ENCODE peak calls at places on chromosomes 11 and 22, in seven cellular contexts. B is nucleus accumbens; X is fibroblast of the aortic adventitia; J is HT1080; M is A549; F is activated CD4-positive, alpha-beta T cell treated with anti-CD3 and anti-CD28 coated beads, Interleukin-2, amount 10 ng/mL, durations not matched to agents 7 days and 5 days; S is IMR-90. L is an unnamed sample.

GRCh38 chr11:122344281-122344680 is 228.3 kb upstream of the BLID start:
- DNase-seq in B (no peak), X (peak), J (peak), M (no peak), F (no peak), S (peak), L (no peak)

GRCh38 chr11:119318240-119319135 is 1.6 kb upstream of the MCAM start:
- DNase-seq in B (no peak), X (peak), J (peak), M (no peak), F (no peak), S (peak), L (peak)

GRCh38 chr11:117882539-117882938 is 6.1 kb upstream of the FXYD6 start:
- DNase-seq in B (no peak), X (no peak), J (no peak), M (no peak), F (no peak), S (no peak), L (no peak)

GRCh38 chr11:47185305-47186075 is 744 bp downstream of the PACSIN3 start:
- DNase-seq in B (no peak), X (no peak), J (peak), M (no peak), F (no peak), S (peak), L (no peak)

GRCh38 chr11:104462346-104462745 is 298.4 kb upstream of the PDGFD start:
- DNase-seq in B (no peak), X (peak), J (peak), M (no peak), F (no peak), S (peak), L (peak)

GRCh38 chr11:3859373-3859881 is 4.0 kb downstream of the STIM1 start:
- DNase-seq in B (no peak), X (no peak), J (no peak), M (no peak), F (peak), S (no peak), L (no peak)

GRCh38 chr22:19892249-19892879 is 37.7 kb upstream of the GNB1L start:
- DNase-seq in B (no peak), X (no peak), J (no peak), M (no peak), F (peak), S (peak), L (no peak)

GRCh38 chr11:124864892-124865180 is 396 bp upstream of the ROBO3 start:
- DNase-seq in B (no peak), X (no peak), J (no peak), M (no peak), F (no peak), S (no peak), L (no peak)

GRCh38 chr11:35484435-35484834 is 41.0 kb downstream of the PAMR1 start:
- DNase-seq in B (no peak), X (peak), J (peak), M (no peak), F (no peak), S (peak), L (no peak)

GRCh38 chr22:28976588-28976987 is 85.0 kb downstream of the C22orf31 start:
- DNase-seq in B (no peak), X (peak), J (peak), M (no peak), F (no peak), S (peak), L (no peak)

GRCh38 chr11:84800755-84801346 is 826.3 kb downstream of the DLG2 start:
- DNase-seq in B (no peak), X (peak), J (peak), M (peak), F (no peak), S (peak), L (peak)

GRCh38 chr11:66996609-66997273 is 21.6 kb downstream of the C11orf86 start:
- DNase-seq in B (no peak), X (peak), J (no peak), M (no peak), F (no peak), S (peak), L (no peak)

GRCh38 chr11:134045799-134046635 is 22.9 kb upstream of the JAM3 start:
- DNase-seq in B (no peak), X (no peak), J (no peak), M (no peak), F (peak), S (no peak), L (no peak)

GRCh38 chr11:33344611-33345010 is 87.4 kb downstream of the HIPK3 start:
- DNase-seq in B (peak), X (no peak), J (no peak), M (no peak), F (no peak), S (peak), L (peak)

GRCh38 chr11:61833926-61834277 is 5.8 kb downstream of the FADS2 start:
- DNase-seq in B (no peak), X (no peak), J (no peak), M (no peak), F (no peak), S (no peak), L (no peak)

GRCh38 chr11:64206457-64207246 is at the start of gene FERMT3:
- DNase-seq in B (no peak), X (no peak), J (no peak), M (no peak), F (peak), S (no peak), L (peak)

GRCh38 chr11:69380921-69381581 is 87.1 kb downstream of the MYEOV start:
- DNase-seq in B (peak), X (no peak), J (no peak), M (no peak), F (no peak), S (no peak), L (no peak)

GRCh38 chr11:69702239-69702668 is 1.6 kb downstream of the FGF19 start:
- DNase-seq in B (no peak), X (no peak), J (no peak), M (no peak), F (no peak), S (no peak), L (no peak)

GRCh38 chr11:65555693-65556231 is 2.4 kb downstream of the LTBP3 start:
- DNase-seq in B (no peak), X (peak), J (peak), M (peak), F (no peak), S (peak), L (peak)

GRCh38 chr11:35177370-35177769 is 38.4 kb downstream of the CD44 start:
- DNase-seq in B (no peak), X (no peak), J (no peak), M (no peak), F (peak), S (peak), L (no peak)

GRCh38 chr11:110505514-110506284 is 76.0 kb downstream of the FDX1 start:
- DNase-seq in B (no peak), X (no peak), J (no peak), M (no peak), F (no peak), S (no peak), L (no peak)

GRCh38 chr11:102073253-102073652 is 26.0 kb downstream of the CFAP300 start:
- DNase-seq in B (no peak), X (no peak), J (no peak), M (no peak), F (no peak), S (no peak), L (no peak)

GRCh38 chr22:36856121-36856791 is 4.5 kb upstream of the NCF4 start:
- DNase-seq in B (peak), X (peak), J (peak), M (peak), F (peak), S (peak), L (peak)

GRCh38 chr11:110679323-110679980 is 32.8 kb downstream of the ARHGAP20 start:
- DNase-seq in B (no peak), X (peak), J (peak), M (no peak), F (no peak), S (peak), L (no peak)

GRCh38 chr22:38737302-38738060 is 18.3 kb downstream of the SUN2 start:
- DNase-seq in B (no peak), X (no peak), J (peak), M (no peak), F (no peak), S (peak), L (no peak)

GRCh38 chr11:100638648-100639047 is 48.4 kb upstream of the ARHGAP42 start:
- DNase-seq in B (no peak), X (no peak), J (no peak), M (no peak), F (no peak), S (no peak), L (no peak)

GRCh38 chr11:92707173-92707619 is 262.3 kb upstream of the MTNR1B start:
- DNase-seq in B (no peak), X (peak), J (no peak), M (no peak), F (no peak), S (no peak), L (no peak)

GRCh38 chr11:8336356-8337114 is 72.9 kb upstream of the LMO1 start:
- DNase-seq in B (no peak), X (no peak), J (no peak), M (no peak), F (no peak), S (no peak), L (no peak)

GRCh38 chr11:117143390-117143789 is 697 bp upstream of the PAFAH1B2 start:
- DNase-seq in B (peak), X (peak), J (peak), M (peak), F (peak), S (peak), L (peak)

GRCh38 chr22:49815641-49816071 is 12.0 kb downstream of the BRD1 start:
- DNase-seq in B (no peak), X (no peak), J (no peak), M (no peak), F (no peak), S (peak), L (no peak)

GRCh38 chr11:66012371-66012945 is 650 bp downstream of the CST6 start:
- DNase-seq in B (no peak), X (no peak), J (no peak), M (no peak), F (no peak), S (no peak), L (no peak)

GRCh38 chr11:102647430-102647829 is 22.3 kb upstream of the MMP20 start:
- DNase-seq in B (no peak), X (peak), J (no peak), M (no peak), F (no peak), S (peak), L (no peak)

GRCh38 chr22:38997518-38997917 is 15.4 kb downstream of the APOBEC3B start:
- DNase-seq in B (no peak), X (no peak), J (no peak), M (no peak), F (no peak), S (no peak), L (no peak)

GRCh38 chr11:31815743-31816466 is 4.8 kb upstream of the PAX6 start:
- DNase-seq in B (no peak), X (no peak), J (no peak), M (no peak), F (no peak), S (no peak), L (no peak)

GRCh38 chr22:36863281-36863680 is 2.5 kb downstream of the NCF4 start:
- DNase-seq in B (no peak), X (no peak), J (no peak), M (no peak), F (no peak), S (no peak), L (no peak)

GRCh38 chr11:121291896-121292502 is 572 bp upstream of the SC5D start:
- DNase-seq in B (no peak), X (peak), J (no peak), M (no peak), F (peak), S (peak), L (peak)

GRCh38 chr11:23013509-23013908 is 153.2 kb upstream of the CCDC179 start:
- DNase-seq in B (no peak), X (no peak), J (no peak), M (no peak), F (no peak), S (peak), L (no peak)

GRCh38 chr11:62909107-62909894 is 11.9 kb downstream of the CHRM1 start:
- DNase-seq in B (peak), X (peak), J (peak), M (peak), F (no peak), S (peak), L (no peak)

L was measured in MV-4-11.